ENCODE peak calls at places on chromosome 14, in five cellular contexts. One of them, this sample, is unnamed.

GRCh38 chr14:78848234-78848820 is 678.2 kb downstream of the NRXN3 start:
- DNase-seq in endodermal cell: peak
- DNase-seq in tibial artery: no peak
- DNase-seq in CD8-positive, alpha-beta T cell: no peak
- DNase-seq in WERI-Rb-1: peak
- DNase-seq in this sample: no peak

GRCh38 chr14:55327179-55327578 is 56.0 kb downstream of the FBXO34 start:
- DNase-seq in tibial artery: no peak
- DNase-seq in CD8-positive, alpha-beta T cell: no peak
- DNase-seq in endodermal cell: no peak
- DNase-seq in WERI-Rb-1: no peak
- DNase-seq in this sample: no peak

GRCh38 chr14:73645248-73645610 is 443 bp downstream of the DNAL1 start:
- DNase-seq in CD8-positive, alpha-beta T cell: no peak
- DNase-seq in tibial artery: no peak
- DNase-seq in endodermal cell: no peak
- DNase-seq in WERI-Rb-1: no peak
- DNase-seq in this sample: no peak

GRCh38 chr14:67680121-67680602 is 5.7 kb upstream of the VTI1B start:
- DNase-seq in endodermal cell: no peak
- DNase-seq in WERI-Rb-1: no peak
- DNase-seq in CD8-positive, alpha-beta T cell: no peak
- DNase-seq in tibial artery: no peak
- DNase-seq in this sample: no peak

GRCh38 chr14:71725802-71726638 is 206.2 kb upstream of the RGS6 start:
- DNase-seq in endodermal cell: no peak
- DNase-seq in tibial artery: no peak
- DNase-seq in WERI-Rb-1: no peak
- DNase-seq in CD8-positive, alpha-beta T cell: no peak
- DNase-seq in this sample: no peak

GRCh38 chr14:72974661-72975060 is 48.4 kb downstream of the DCAF4 start:
- DNase-seq in tibial artery: no peak
- DNase-seq in WERI-Rb-1: no peak
- DNase-seq in endodermal cell: no peak
- DNase-seq in CD8-positive, alpha-beta T cell: no peak
- DNase-seq in this sample: no peak

GRCh38 chr14:29521526-29522137 is 406.0 kb downstream of the PRKD1 start:
- DNase-seq in endodermal cell: peak
- DNase-seq in WERI-Rb-1: peak
- DNase-seq in tibial artery: no peak
- DNase-seq in CD8-positive, alpha-beta T cell: no peak
- DNase-seq in this sample: no peak

GRCh38 chr14:29339491-29339890 is 572.9 kb downstream of the FOXG1 start:
- DNase-seq in endodermal cell: no peak
- DNase-seq in WERI-Rb-1: no peak
- DNase-seq in CD8-positive, alpha-beta T cell: no peak
- DNase-seq in tibial artery: no peak
- DNase-seq in this sample: no peak

GRCh38 chr14:33768458-33768830 is 182.4 kb downstream of the EGLN3 start:
- DNase-seq in CD8-positive, alpha-beta T cell: no peak
- DNase-seq in tibial artery: no peak
- DNase-seq in endodermal cell: no peak
- DNase-seq in WERI-Rb-1: no peak
- DNase-seq in this sample: no peak

GRCh38 chr14:99634443-99634842 is 10.5 kb upstream of the HHIPL1 start:
- DNase-seq in WERI-Rb-1: no peak
- DNase-seq in endodermal cell: no peak
- DNase-seq in tibial artery: no peak
- DNase-seq in CD8-positive, alpha-beta T cell: no peak
- DNase-seq in this sample: no peak

GRCh38 chr14:92670177-92670576 is 78.2 kb downstream of the LGMN start:
- DNase-seq in tibial artery: no peak
- DNase-seq in WERI-Rb-1: no peak
- DNase-seq in CD8-positive, alpha-beta T cell: no peak
- DNase-seq in endodermal cell: no peak
- DNase-seq in this sample: no peak

GRCh38 chr14:63770187-63770807 is 42.4 kb upstream of the SGPP1 start:
- DNase-seq in tibial artery: peak
- DNase-seq in CD8-positive, alpha-beta T cell: peak
- DNase-seq in WERI-Rb-1: peak
- DNase-seq in endodermal cell: peak
- DNase-seq in this sample: no peak

GRCh38 chr14:63343878-63344277 is 25.1 kb upstream of the GPHB5 start:
- DNase-seq in WERI-Rb-1: no peak
- DNase-seq in endodermal cell: no peak
- DNase-seq in tibial artery: no peak
- DNase-seq in CD8-positive, alpha-beta T cell: no peak
- DNase-seq in this sample: no peak

GRCh38 chr14:71549421-71549820 is 382.8 kb upstream of the RGS6 start:
- DNase-seq in CD8-positive, alpha-beta T cell: no peak
- DNase-seq in endodermal cell: no peak
- DNase-seq in WERI-Rb-1: no peak
- DNase-seq in tibial artery: no peak
- DNase-seq in this sample: no peak

GRCh38 chr14:79293482-79293881 is 917.8 kb downstream of the DIO2 start:
- DNase-seq in WERI-Rb-1: no peak
- DNase-seq in tibial artery: no peak
- DNase-seq in CD8-positive, alpha-beta T cell: no peak
- DNase-seq in endodermal cell: peak
- DNase-seq in this sample: no peak

GRCh38 chr14:64723691-64724577 is 19.7 kb downstream of the PLEKHG3 start:
- DNase-seq in tibial artery: no peak
- DNase-seq in WERI-Rb-1: no peak
- DNase-seq in endodermal cell: no peak
- DNase-seq in CD8-positive, alpha-beta T cell: no peak
- DNase-seq in this sample: no peak

GRCh38 chr14:71728386-71728785 is 203.8 kb upstream of the RGS6 start:
- DNase-seq in endodermal cell: no peak
- DNase-seq in tibial artery: no peak
- DNase-seq in WERI-Rb-1: no peak
- DNase-seq in CD8-positive, alpha-beta T cell: no peak
- DNase-seq in this sample: no peak

GRCh38 chr14:33317675-33318074 is 379.0 kb downstream of the NPAS3 start:
- DNase-seq in CD8-positive, alpha-beta T cell: no peak
- DNase-seq in tibial artery: no peak
- DNase-seq in WERI-Rb-1: no peak
- DNase-seq in endodermal cell: no peak
- DNase-seq in this sample: no peak

GRCh38 chr14:96352708-96353107 is 10.4 kb downstream of the ATG2B start:
- DNase-seq in tibial artery: no peak
- DNase-seq in CD8-positive, alpha-beta T cell: no peak
- DNase-seq in WERI-Rb-1: no peak
- DNase-seq in endodermal cell: no peak
- DNase-seq in this sample: no peak

GRCh38 chr14:51963164-51963733 is 26.1 kb upstream of the RTRAF start:
- DNase-seq in CD8-positive, alpha-beta T cell: no peak
- DNase-seq in tibial artery: no peak
- DNase-seq in WERI-Rb-1: no peak
- DNase-seq in endodermal cell: no peak
- DNase-seq in this sample: no peak

GRCh38 chr14:34981743-34982420 is 910 bp upstream of the SRP54 start:
- DNase-seq in tibial artery: peak
- DNase-seq in CD8-positive, alpha-beta T cell: peak
- DNase-seq in endodermal cell: peak
- DNase-seq in WERI-Rb-1: peak
- DNase-seq in this sample: peak

GRCh38 chr14:23727566-23728335 is 91.6 kb downstream of the DHRS2 start:
- DNase-seq in tibial artery: no peak
- DNase-seq in WERI-Rb-1: peak
- DNase-seq in endodermal cell: peak
- DNase-seq in CD8-positive, alpha-beta T cell: no peak
- DNase-seq in this sample: no peak

GRCh38 chr14:54787263-54787662 is 115.4 kb downstream of the GCH1 start:
- DNase-seq in CD8-positive, alpha-beta T cell: no peak
- DNase-seq in endodermal cell: peak
- DNase-seq in WERI-Rb-1: no peak
- DNase-seq in tibial artery: no peak
- DNase-seq in this sample: no peak

GRCh38 chr14:77372304-77372841 is 4.5 kb downstream of the TMED8 start:
- DNase-seq in tibial artery: no peak
- DNase-seq in endodermal cell: no peak
- DNase-seq in CD8-positive, alpha-beta T cell: no peak
- DNase-seq in WERI-Rb-1: no peak
- DNase-seq in this sample: no peak

GRCh38 chr14:91511014-91511466 is 930 bp upstream of the PPP4R3A start:
- DNase-seq in endodermal cell: no peak
- DNase-seq in CD8-positive, alpha-beta T cell: no peak
- DNase-seq in WERI-Rb-1: no peak
- DNase-seq in tibial artery: no peak
- DNase-seq in this sample: no peak

GRCh38 chr14:57153286-57153685 is 115.4 kb downstream of the EXOC5 start:
- DNase-seq in CD8-positive, alpha-beta T cell: no peak
- DNase-seq in endodermal cell: no peak
- DNase-seq in WERI-Rb-1: no peak
- DNase-seq in tibial artery: no peak
- DNase-seq in this sample: no peak

GRCh38 chr14:100294213-100294962 is 11.9 kb downstream of the SLC25A29 start:
- DNase-seq in WERI-Rb-1: no peak
- DNase-seq in CD8-positive, alpha-beta T cell: no peak
- DNase-seq in endodermal cell: peak
- DNase-seq in tibial artery: peak
- DNase-seq in this sample: no peak

DNA sequence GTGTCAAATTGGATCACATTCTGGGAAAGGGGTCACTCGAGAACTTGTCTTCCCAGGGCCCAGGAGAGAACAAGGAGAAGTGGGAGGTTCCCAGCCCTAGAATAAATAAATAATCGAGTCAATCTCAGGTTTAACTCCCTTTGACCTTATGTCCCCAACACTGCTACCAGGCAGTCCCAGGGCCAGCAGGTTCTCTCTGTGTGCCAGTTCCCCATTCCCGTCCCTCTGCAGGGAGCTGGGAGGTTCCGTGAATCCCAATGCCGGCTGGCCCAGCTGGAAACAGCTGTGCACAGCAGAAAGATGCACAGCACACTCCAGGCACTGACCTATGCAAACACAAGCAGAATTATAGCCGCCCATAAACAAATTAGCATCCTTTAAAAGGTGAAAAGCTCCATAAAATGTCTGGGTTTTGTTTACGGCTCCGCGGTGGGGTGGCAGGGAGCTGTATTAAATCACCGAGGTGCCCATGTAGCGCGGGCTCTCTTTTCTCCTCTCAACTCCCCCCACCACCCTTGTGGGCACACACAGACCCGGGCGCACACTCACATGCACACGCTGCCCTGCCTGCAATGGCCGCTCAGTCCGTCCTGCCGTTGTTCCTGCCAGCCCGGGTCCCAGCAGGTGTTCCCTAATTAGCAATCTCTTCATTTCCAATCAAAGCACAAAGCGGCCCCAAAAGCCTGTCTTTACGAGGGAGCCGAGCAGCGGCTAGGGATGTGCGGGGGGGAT is 46.6 kb upstream of the ESRRB start:
- DNase-seq in WERI-Rb-1: peak
- DNase-seq in tibial artery: no peak
- DNase-seq in endodermal cell: peak
- DNase-seq in CD8-positive, alpha-beta T cell: no peak
- DNase-seq in this sample: no peak
- H3K4me3 ChIP-seq in WERI-Rb-1: no peak
- H3K4me3 ChIP-seq in tibial artery: no peak
- H3K4me3 ChIP-seq in endodermal cell: peak
- H3K4me3 ChIP-seq in CD8-positive, alpha-beta T cell: no peak
- H3K4me3 ChIP-seq in this sample: no peak

DNA sequence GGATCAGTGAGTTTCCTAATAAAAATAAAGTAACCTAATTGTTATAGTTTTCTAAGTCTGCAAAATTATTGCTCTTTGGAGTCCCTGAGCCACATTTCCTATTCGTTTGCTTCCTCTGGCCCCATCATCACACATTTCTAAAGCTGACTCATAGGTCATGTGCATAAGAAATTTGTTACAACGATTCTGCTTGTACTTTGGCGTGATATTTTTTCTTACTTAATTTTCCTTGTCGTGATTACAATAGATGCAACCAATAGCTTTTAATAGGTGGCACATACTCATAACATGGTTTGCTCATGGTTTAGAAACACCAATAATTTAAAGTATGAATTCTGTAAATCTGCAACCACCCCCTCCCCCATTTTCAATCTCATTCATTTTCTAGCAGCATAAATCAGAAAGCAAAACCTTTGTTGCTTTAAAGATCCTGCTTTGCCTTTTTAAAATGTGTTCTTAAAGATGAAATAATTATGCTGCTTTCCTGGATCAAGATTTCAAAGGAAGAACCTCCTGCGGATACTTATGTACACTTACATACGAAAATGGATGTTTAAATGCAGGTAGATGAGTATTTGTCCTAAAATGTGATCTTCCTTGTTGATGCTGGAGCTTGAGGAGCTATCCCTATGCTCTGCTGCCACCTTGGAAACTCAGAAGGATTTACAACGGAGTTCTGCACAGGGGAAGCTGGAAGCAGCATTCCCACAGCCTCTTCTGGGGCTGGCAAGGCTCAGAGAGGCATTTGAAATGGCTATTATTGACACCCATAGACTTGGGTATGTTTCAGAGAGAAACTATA is 1.7 kb upstream of the FLRT2 start:
- DNase-seq in tibial artery: peak
- DNase-seq in endodermal cell: peak
- DNase-seq in WERI-Rb-1: peak
- DNase-seq in CD8-positive, alpha-beta T cell: no peak
- DNase-seq in this sample: peak
- H3K27ac ChIP-seq in tibial artery: peak
- H3K27ac ChIP-seq in endodermal cell: no peak
- H3K27ac ChIP-seq in WERI-Rb-1: no peak
- H3K27ac ChIP-seq in CD8-positive, alpha-beta T cell: no peak
- H3K27ac ChIP-seq in this sample: peak

DNA sequence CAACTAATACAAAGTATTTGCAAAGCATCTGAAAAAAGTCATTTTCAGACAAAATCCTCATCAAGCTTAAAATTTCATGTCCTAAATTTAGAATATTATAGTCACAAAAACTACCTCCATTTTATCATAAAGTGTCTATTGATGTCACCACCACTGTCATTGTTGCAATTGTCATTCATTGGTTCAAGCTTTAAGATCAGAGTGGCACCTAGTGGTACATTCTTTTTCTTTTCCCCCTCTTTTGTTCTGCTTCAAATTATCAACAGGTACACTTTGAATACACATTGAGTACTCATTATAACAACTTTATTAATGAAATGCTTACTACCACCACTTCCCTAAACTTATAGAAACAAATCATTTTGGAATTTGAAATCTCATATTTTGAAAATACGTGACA is 379.8 kb downstream of the SEC23A start:
- DNase-seq in tibial artery: no peak
- DNase-seq in endodermal cell: no peak
- DNase-seq in WERI-Rb-1: no peak
- DNase-seq in CD8-positive, alpha-beta T cell: no peak
- DNase-seq in this sample: no peak
- TF ChIP-seq CTCF in tibial artery: no peak
- TF ChIP-seq CTCF in endodermal cell: peak
- TF ChIP-seq CTCF in WERI-Rb-1: no peak
- TF ChIP-seq CTCF in CD8-positive, alpha-beta T cell: no peak
- TF ChIP-seq CTCF in this sample: no peak

DNA sequence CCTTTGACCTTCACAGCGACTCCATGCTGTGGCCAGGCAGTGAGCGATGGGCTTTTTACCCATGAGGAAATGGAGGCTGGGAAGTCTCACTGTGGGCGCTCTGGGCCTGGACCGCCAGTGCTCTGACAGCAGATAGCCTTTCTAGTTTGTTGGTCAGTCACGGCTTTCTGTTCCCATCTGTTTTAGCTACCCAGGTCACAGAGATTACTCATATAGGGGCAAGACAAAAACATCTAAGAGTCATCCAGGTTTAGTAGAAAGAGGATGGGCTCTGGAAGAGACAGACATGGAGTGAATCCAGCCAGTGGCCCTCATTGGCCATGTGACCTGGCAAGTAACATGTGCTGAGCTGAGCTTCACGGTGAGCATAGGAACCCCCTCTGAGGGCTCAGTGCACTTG is 68.6 kb downstream of the MARK3 start:
- DNase-seq in CD8-positive, alpha-beta T cell: no peak
- DNase-seq in WERI-Rb-1: peak
- DNase-seq in endodermal cell: no peak
- DNase-seq in tibial artery: no peak
- DNase-seq in this sample: no peak
- H3K4me3 ChIP-seq in CD8-positive, alpha-beta T cell: no peak
- H3K4me3 ChIP-seq in WERI-Rb-1: no peak
- H3K4me3 ChIP-seq in endodermal cell: no peak
- H3K4me3 ChIP-seq in tibial artery: no peak
- H3K4me3 ChIP-seq in this sample: no peak

This sample was measured in gastrocnemius medialis.